ENCODE peak calls at places on chromosomes 11 and 22, in eight cellular contexts. K is H1, D is endodermal cell, S is lower leg skin, W is PC-3, Z is right atrium auricular region, V is ovary, I is GM23338. X is an unnamed sample.

GRCh38 chr11:69663326-69663725 is 11.8 kb downstream of the LTO1 start:
- DNase-seq in K (no peak), D (peak), S (no peak), W (no peak), Z (no peak), V (no peak), I (no peak), X (no peak)

GRCh38 chr11:11171854-11172253 is 181.2 kb downstream of the CSNK2A3 start:
- DNase-seq in K (no peak), D (no peak), S (no peak), W (no peak), Z (no peak), V (no peak), I (no peak), X (no peak)

GRCh38 chr11:111441443-111441842 is 62.4 kb upstream of the POU2AF1 start:
- DNase-seq in K (no peak), D (no peak), S (no peak), W (peak), Z (no peak), V (no peak), I (no peak), X (no peak)

GRCh38 chr11:76542436-76542835 is 97.6 kb downstream of the EMSY start:
- DNase-seq in K (no peak), D (no peak), S (no peak), W (peak), Z (no peak), V (no peak), I (no peak), X (no peak)

GRCh38 chr11:128964463-128964930 is 21.8 kb upstream of the TP53AIP1 start:
- DNase-seq in K (no peak), D (peak), S (no peak), W (no peak), Z (no peak), V (no peak), I (no peak), X (no peak)

GRCh38 chr11:47186937-47187681 is 875 bp upstream of the PACSIN3 start:
- DNase-seq in K (no peak), D (peak), S (no peak), W (no peak), Z (no peak), V (peak), I (peak), X (no peak)

GRCh38 chr11:72524711-72525110 is 90.4 kb upstream of the CLPB start:
- DNase-seq in K (no peak), D (no peak), S (no peak), W (peak), Z (no peak), V (no peak), I (no peak), X (no peak)

GRCh38 chr11:31804439-31805036 is 6.6 kb downstream of the PAX6 start:
- DNase-seq in K (no peak), D (peak), S (peak), W (no peak), Z (peak), V (no peak), I (peak), X (no peak)

GRCh38 chr22:35921777-35922176 is 106.8 kb downstream of the RBFOX2 start:
- DNase-seq in K (no peak), D (peak), S (no peak), W (peak), Z (peak), V (peak), I (peak), X (peak)

GRCh38 chr22:45572444-45572843 is 69.8 kb downstream of the FBLN1 start:
- DNase-seq in K (no peak), D (no peak), S (no peak), W (peak), Z (no peak), V (no peak), I (no peak), X (no peak)

GRCh38 chr11:67022341-67022933 is 497 bp upstream of the SYT12 start:
- DNase-seq in K (no peak), D (no peak), S (peak), W (peak), Z (no peak), V (peak), I (no peak), X (no peak)

GRCh38 chr11:66233301-66233700 is 35.1 kb upstream of the RAB1B start:
- DNase-seq in K (no peak), D (no peak), S (no peak), W (no peak), Z (no peak), V (no peak), I (no peak), X (no peak)

GRCh38 chr11:78840190-78840589 is 265.5 kb upstream of the NARS2 start:
- DNase-seq in K (no peak), D (no peak), S (no peak), W (no peak), Z (no peak), V (no peak), I (no peak), X (no peak)

GRCh38 chr11:110303414-110303826 is 7.0 kb upstream of the RDX start:
- DNase-seq in K (no peak), D (no peak), S (no peak), W (peak), Z (no peak), V (no peak), I (no peak), X (no peak)

GRCh38 chr11:12261551-12261950 is 115.8 kb upstream of the PARVA start:
- DNase-seq in K (no peak), D (no peak), S (no peak), W (no peak), Z (no peak), V (no peak), I (no peak), X (no peak)

GRCh38 chr11:67354314-67355022 is 1.1 kb upstream of the POLD4 start:
- DNase-seq in K (no peak), D (peak), S (peak), W (peak), Z (peak), V (peak), I (no peak), X (no peak)

GRCh38 chr11:94897330-94897768 is 76.0 kb downstream of the CWC15 start:
- DNase-seq in K (no peak), D (peak), S (peak), W (peak), Z (peak), V (peak), I (peak), X (no peak)

GRCh38 chr11:67271548-67272284 is 5.4 kb downstream of the GRK2 start:
- DNase-seq in K (no peak), D (no peak), S (peak), W (no peak), Z (no peak), V (peak), I (no peak), X (no peak)

GRCh38 chr22:19430890-19431541 is 517 bp downstream of the HIRA start:
- DNase-seq in K (no peak), D (peak), S (peak), W (peak), Z (no peak), V (peak), I (peak), X (no peak)

GRCh38 chr11:133821776-133822175 is 23.5 kb downstream of the SPATA19 start:
- DNase-seq in K (peak), D (peak), S (peak), W (peak), Z (no peak), V (no peak), I (peak), X (peak)

GRCh38 chr11:119990306-119991021 is 147.4 kb downstream of the TRIM29 start:
- DNase-seq in K (no peak), D (no peak), S (no peak), W (no peak), Z (peak), V (no peak), I (no peak), X (no peak)

GRCh38 chr11:34250732-34251639 is 106.8 kb downstream of the ABTB2 start:
- DNase-seq in K (no peak), D (peak), S (peak), W (peak), Z (peak), V (no peak), I (peak), X (no peak)

DNA sequence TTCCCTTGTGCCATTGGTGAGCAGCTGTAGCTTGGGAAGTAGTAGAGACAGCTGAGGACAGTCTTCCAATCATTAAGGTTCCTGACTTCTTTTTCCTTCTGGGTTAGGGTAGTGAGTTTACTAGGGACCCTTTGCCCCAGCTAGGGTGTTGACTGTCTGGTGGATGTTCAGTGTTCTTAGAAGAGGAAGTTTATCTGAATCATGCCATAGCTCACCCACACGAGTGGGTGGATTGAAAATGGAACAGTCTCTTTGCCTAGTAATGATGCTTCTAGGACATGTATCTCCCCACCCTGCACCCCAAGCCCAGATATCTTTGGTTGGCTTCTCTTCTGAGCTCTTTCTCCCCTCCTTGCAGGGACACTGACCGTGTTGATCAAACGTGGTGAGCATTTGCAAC is 57.2 kb upstream of the HORMAD2 start:
- DNase-seq in K (no peak), D (no peak), S (peak), W (no peak), Z (no peak), V (no peak), I (no peak), X (no peak)
- TF ChIP-seq CTCF in K (no peak), D (no peak), S (no peak), W (no peak), Z (no peak), V (no peak), I (no peak), X (no peak)

GRCh38 chr11:38476808-38477565 is 1879.0 kb upstream of the RAG2 start:
- DNase-seq in K (no peak), D (no peak), S (no peak), W (peak), Z (no peak), V (no peak), I (no peak), X (no peak)
- TF ChIP-seq CTCF in K (no peak), D (no peak), S (no peak), W (no peak), Z (no peak), V (no peak), I (no peak), X (no peak)

DNA sequence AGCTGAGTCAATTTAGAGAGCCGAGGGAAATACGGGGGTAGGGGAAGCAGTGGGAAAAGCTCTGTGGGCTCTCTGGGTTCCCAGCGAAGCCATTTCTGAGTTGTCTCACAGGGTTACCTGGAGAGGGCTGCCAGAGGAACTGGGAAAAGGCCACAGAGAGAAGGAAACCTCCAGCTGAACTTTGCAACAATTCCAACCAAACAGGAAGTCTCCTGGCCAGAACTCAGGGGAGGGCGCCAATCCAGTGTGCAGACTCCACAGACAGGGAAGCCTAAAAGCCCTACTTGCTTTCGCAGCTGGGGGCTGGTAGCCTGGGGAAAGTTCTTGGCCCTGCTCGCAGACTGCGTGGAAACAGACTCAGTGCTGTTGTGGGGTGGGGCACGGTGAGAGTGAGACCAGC is 23.1 kb upstream of the GNAZ start:
- DNase-seq in K (no peak), D (no peak), S (no peak), W (no peak), Z (no peak), V (no peak), I (no peak), X (no peak)
- TF ChIP-seq CTCF in K (no peak), D (no peak), S (no peak), W (no peak), Z (no peak), V (no peak), I (no peak), X (no peak)

GRCh38 chr11:17184882-17185587 is 22.8 kb downstream of the PIK3C2A start:
- DNase-seq in K (no peak), D (no peak), S (no peak), W (no peak), Z (no peak), V (no peak), I (no peak), X (no peak)
- TF ChIP-seq CTCF in K (no peak), D (no peak), S (no peak), W (no peak), Z (no peak), V (no peak), I (no peak), X (no peak)

DNA sequence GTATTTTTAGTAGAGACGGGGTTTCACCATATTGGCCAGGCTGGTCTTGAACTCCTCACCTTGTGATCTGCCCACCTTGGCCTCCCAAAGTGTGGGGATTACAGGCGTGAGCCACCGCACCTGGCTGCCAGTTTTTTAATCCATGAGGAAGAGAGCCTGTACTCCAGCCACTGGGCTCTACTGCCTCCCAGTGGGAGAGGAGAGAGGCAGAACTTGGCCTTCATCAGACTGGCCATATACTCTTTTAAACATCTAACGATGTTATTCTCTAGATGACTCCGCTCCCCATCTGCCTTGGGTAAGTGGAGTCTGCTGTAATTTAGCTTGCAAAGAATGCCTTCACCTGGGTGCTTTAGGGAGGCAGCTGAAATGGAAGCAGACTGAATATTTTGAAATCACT is 34.6 kb downstream of the SLC6A5 start:
- DNase-seq in K (no peak), D (peak), S (peak), W (peak), Z (no peak), V (no peak), I (peak), X (no peak)
- TF ChIP-seq CTCF in K (peak), D (peak), S (no peak), W (peak), Z (no peak), V (no peak), I (peak), X (no peak)

X was measured in osteocyte.